ENCODE peak calls at places on chromosomes 11 and 22, in ten cellular contexts. L, M, H, R, D, G, F, S, W and Z are unnamed samples.

GRCh38 chr11:120603071-120603470 is 91.5 kb downstream of the GRIK4 start:
- DNase-seq in L (no peak), M (no peak), H (no peak), R (no peak), D (no peak), G (no peak), F (no peak), S (peak), W (no peak), Z (no peak)

GRCh38 chr11:134361241-134361640 is 29.5 kb downstream of the GLB1L2 start:
- DNase-seq in L (no peak), M (no peak), H (peak), R (no peak), D (no peak), G (no peak), F (no peak), S (peak), W (no peak), Z (no peak)

GRCh38 chr11:88359529-88359928 is 22.0 kb upstream of the CTSC start:
- DNase-seq in L (no peak), M (no peak), H (no peak), R (no peak), D (no peak), G (no peak), F (no peak), S (no peak), W (no peak), Z (no peak)

GRCh38 chr22:40746428-40747220 is 67.3 kb downstream of the MCHR1 start:
- DNase-seq in L (no peak), M (no peak), H (no peak), R (no peak), D (no peak), G (no peak), F (no peak), S (no peak), W (no peak), Z (no peak)

GRCh38 chr11:112785104-112785503 is 176.1 kb upstream of the NCAM1 start:
- DNase-seq in L (no peak), M (no peak), H (no peak), R (no peak), D (no peak), G (no peak), F (no peak), S (no peak), W (no peak), Z (no peak)

GRCh38 chr11:57982763-57983162 is 40.9 kb upstream of the OR9Q1 start:
- DNase-seq in L (no peak), M (no peak), H (no peak), R (no peak), D (no peak), G (no peak), F (no peak), S (peak), W (no peak), Z (no peak)

GRCh38 chr11:108912587-108912986 is 247.7 kb downstream of the DDX10 start:
- DNase-seq in L (no peak), M (no peak), H (no peak), R (no peak), D (no peak), G (no peak), F (peak), S (no peak), W (no peak), Z (no peak)

GRCh38 chr22:44160416-44160815 is 20.3 kb upstream of the PARVG start:
- DNase-seq in L (no peak), M (no peak), H (no peak), R (no peak), D (no peak), G (no peak), F (no peak), S (no peak), W (no peak), Z (no peak)

GRCh38 chr11:74870485-74870884 is 78.4 kb downstream of the XRRA1 start:
- DNase-seq in L (peak), M (no peak), H (peak), R (no peak), D (no peak), G (no peak), F (peak), S (no peak), W (no peak), Z (no peak)

GRCh38 chr22:37203354-37204044 is 8.8 kb downstream of the SSTR3 start:
- DNase-seq in L (no peak), M (no peak), H (no peak), R (no peak), D (no peak), G (no peak), F (no peak), S (no peak), W (no peak), Z (no peak)

GRCh38 chr11:112225753-112226061 is 521 bp upstream of the PTS start:
- DNase-seq in L (no peak), M (no peak), H (no peak), R (no peak), D (no peak), G (no peak), F (no peak), S (no peak), W (no peak), Z (no peak)

GRCh38 chr11:108616549-108616948 is 23.0 kb upstream of the EXPH5 start:
- DNase-seq in L (no peak), M (no peak), H (no peak), R (no peak), D (no peak), G (no peak), F (peak), S (no peak), W (no peak), Z (no peak)

GRCh38 chr11:115869780-115870431 is 365.7 kb upstream of the CADM1 start:
- DNase-seq in L (peak), M (no peak), H (peak), R (peak), D (no peak), G (no peak), F (peak), S (peak), W (no peak), Z (no peak)

GRCh38 chr11:43503417-43503816 is 144.7 kb downstream of the TTC17 start:
- DNase-seq in L (no peak), M (no peak), H (no peak), R (no peak), D (no peak), G (no peak), F (no peak), S (no peak), W (no peak), Z (no peak)

GRCh38 chr11:67732045-67732787 is 57.8 kb upstream of the ALDH3B2 start:
- DNase-seq in L (no peak), M (peak), H (peak), R (peak), D (peak), G (no peak), F (no peak), S (peak), W (no peak), Z (peak)

GRCh38 chr11:117230286-117230961 is 1.4 kb downstream of the PCSK7 start:
- DNase-seq in L (no peak), M (no peak), H (no peak), R (no peak), D (no peak), G (no peak), F (no peak), S (no peak), W (no peak), Z (no peak)

GRCh38 chr11:540583-541432 is 3.5 kb downstream of the LRRC56 start:
- DNase-seq in L (no peak), M (no peak), H (no peak), R (no peak), D (no peak), G (no peak), F (no peak), S (no peak), W (no peak), Z (peak)

GRCh38 chr22:48366056-48366455 is 1461.6 kb downstream of the BRD1 start:
- DNase-seq in L (no peak), M (no peak), H (no peak), R (no peak), D (no peak), G (no peak), F (no peak), S (no peak), W (no peak), Z (no peak)

GRCh38 chr11:100367892-100368291 is 319.2 kb upstream of the ARHGAP42 start:
- DNase-seq in L (no peak), M (no peak), H (no peak), R (no peak), D (no peak), G (no peak), F (no peak), S (no peak), W (no peak), Z (no peak)

GRCh38 chr22:47808236-47808845 is 1045.9 kb downstream of the TBC1D22A start:
- DNase-seq in L (no peak), M (no peak), H (no peak), R (no peak), D (no peak), G (no peak), F (no peak), S (no peak), W (no peak), Z (no peak)

GRCh38 chr11:58192229-58192628 is 3.4 kb downstream of the OR9Q2 start:
- DNase-seq in L (no peak), M (no peak), H (no peak), R (no peak), D (no peak), G (no peak), F (no peak), S (peak), W (no peak), Z (no peak)

GRCh38 chr11:89437317-89437716 is 53.9 kb downstream of the NOX4 start:
- DNase-seq in L (no peak), M (no peak), H (no peak), R (no peak), D (no peak), G (no peak), F (no peak), S (no peak), W (no peak), Z (no peak)

GRCh38 chr11:18010271-18010670 is 2.6 kb downstream of the SERGEF start:
- DNase-seq in L (no peak), M (no peak), H (no peak), R (no peak), D (no peak), G (no peak), F (no peak), S (no peak), W (no peak), Z (no peak)

GRCh38 chr22:39665229-39665628 is 94.7 kb downstream of the CACNA1I start:
- DNase-seq in L (no peak), M (no peak), H (no peak), R (no peak), D (no peak), G (no peak), F (no peak), S (no peak), W (no peak), Z (no peak)

GRCh38 chr22:17797721-17798559 is 23.7 kb upstream of the BID start:
- DNase-seq in L (no peak), M (no peak), H (no peak), R (no peak), D (no peak), G (peak), F (no peak), S (no peak), W (no peak), Z (no peak)

GRCh38 chr22:29214232-29214631 is 8.5 kb downstream of the EMID1 start:
- DNase-seq in L (no peak), M (no peak), H (no peak), R (no peak), D (no peak), G (no peak), F (no peak), S (no peak), W (no peak), Z (no peak)

GRCh38 chr11:95498731-95499396 is 267.9 kb upstream of the SESN3 start:
- DNase-seq in L (no peak), M (no peak), H (no peak), R (no peak), D (no peak), G (no peak), F (no peak), S (no peak), W (no peak), Z (no peak)